ENCODE peak calls at places on chromosomes 2 and 18, in seven cellular contexts. R is T1000; D is mesendoderm; B is CD8-positive, alpha-beta memory T cell; O is mucosa of gallbladder; Z is RWPE1; Y is MG63. G is an unnamed sample.

GRCh38 chr18:56593906-56594305 is 44.5 kb downstream of the TXNL1 start:
- DNase-seq in R (no peak), D (no peak), B (no peak), Y (no peak), O (no peak), Z (no peak), G (no peak)

GRCh38 chr2:7986431-7986830 is 695.4 kb upstream of the ID2 start:
- DNase-seq in D (no peak), Z (no peak), B (no peak), O (no peak), R (no peak), Y (no peak), G (no peak)

GRCh38 chr2:162029287-162029901 is 44.6 kb downstream of the DPP4 start:
- DNase-seq in R (peak), D (no peak), B (no peak), Z (peak), Y (peak), O (peak), G (peak)

GRCh38 chr2:38380397-38381130 is 3.5 kb upstream of the ATL2 start:
- DNase-seq in Y (no peak), Z (no peak), D (no peak), B (no peak), O (no peak), R (no peak), G (no peak)

GRCh38 chr2:140624188-140624587 is 1506.6 kb downstream of the LRP1B start:
- DNase-seq in D (no peak), R (no peak), O (no peak), Z (no peak), Y (no peak), B (no peak), G (no peak)

GRCh38 chr2:27645197-27645596 is 16.3 kb downstream of the GPN1 start:
- DNase-seq in Y (no peak), O (no peak), Z (no peak), R (no peak), B (no peak), D (no peak), G (no peak)

GRCh38 chr2:222058830-222059229 is 240.0 kb downstream of the PAX3 start:
- DNase-seq in D (no peak), Z (no peak), O (no peak), R (no peak), Y (no peak), B (no peak), G (no peak)

GRCh38 chr2:48433682-48434081 is 96.3 kb upstream of the STON1 start:
- DNase-seq in Z (no peak), D (no peak), R (no peak), O (peak), Y (no peak), B (no peak), G (no peak)

GRCh38 chr2:74032909-74033261 is 48.2 kb downstream of the TET3 start:
- DNase-seq in Y (no peak), B (no peak), R (no peak), Z (no peak), O (no peak), D (no peak), G (no peak)

GRCh38 chr2:239399404-239399999 is 1.3 kb downstream of the HDAC4 start:
- DNase-seq in D (peak), Z (no peak), O (peak), Y (no peak), R (no peak), B (peak), G (no peak)

GRCh38 chr2:168130302-168130701 is 117.1 kb downstream of the STK39 start:
- DNase-seq in Y (no peak), D (no peak), O (no peak), B (no peak), Z (no peak), R (no peak), G (no peak)

GRCh38 chr18:50287028-50287440 is 458 bp downstream of the CXXC1 start:
- DNase-seq in O (no peak), R (no peak), Y (no peak), Z (no peak), B (no peak), D (no peak), G (no peak)

GRCh38 chr18:6613581-6613980 is 115.9 kb upstream of the ARHGAP28 start:
- DNase-seq in O (no peak), Z (no peak), Y (no peak), D (peak), R (no peak), B (no peak), G (no peak)

GRCh38 chr18:77478619-77479018 is 229.0 kb downstream of the GALR1 start:
- DNase-seq in B (no peak), Z (peak), D (peak), O (peak), Y (peak), R (no peak), G (no peak)

GRCh38 chr18:58894937-58895336 is 30.3 kb downstream of the ZNF532 start:
- DNase-seq in D (no peak), O (no peak), B (no peak), R (no peak), Y (no peak), Z (no peak), G (peak)

GRCh38 chr18:23137093-23137640 is 1.9 kb downstream of the CABLES1 start:
- DNase-seq in Y (no peak), B (no peak), D (peak), R (no peak), Z (no peak), O (no peak), G (no peak)

GRCh38 chr18:25223211-25223610 is 128.8 kb downstream of the ZNF521 start:
- DNase-seq in O (no peak), B (no peak), R (no peak), D (peak), Y (no peak), Z (no peak), G (no peak)

G was measured in anterior cingulate cortex.